ENCODE peak calls at places on chromosome 2, in ten cellular contexts. One of them, this sample, is unnamed.

GRCh38 chr2:80256396-80257167 is 48.0 kb downstream of the LRRTM1 start:
- DNase-seq in CD8-positive, alpha-beta T cell: no peak
- DNase-seq in effector CD4-positive, alpha-beta T cell: no peak
- DNase-seq in smooth muscle cell of the brain vasculature: no peak
- DNase-seq in A172: peak
- DNase-seq in HTR-8/SVneo: no peak
- DNase-seq in activated T-helper 1 cell treated with anti-CD3 and anti-CD28 coated beads, Interleukin-12 subunit alpha, Interleukin-12 subunit beta, Interleukin-2, Interleukin-4 antibody, amounts not matched to agents 30 ng/mL and 10 ng/mL and 1 ng/mL, durations not matched to agents 14 hours and 24 hours and 36 hours: no peak
- DNase-seq in HL-60: peak
- DNase-seq in KG1: no peak
- DNase-seq in foreskin fibroblast: peak
- DNase-seq in this sample: no peak

GRCh38 chr2:183035298-183035953 is 2.8 kb downstream of the NCKAP1 start:
- DNase-seq in HL-60: no peak
- DNase-seq in activated T-helper 1 cell treated with anti-CD3 and anti-CD28 coated beads, Interleukin-12 subunit alpha, Interleukin-12 subunit beta, Interleukin-2, Interleukin-4 antibody, amounts not matched to agents 30 ng/mL and 10 ng/mL and 1 ng/mL, durations not matched to agents 14 hours and 24 hours and 36 hours: no peak
- DNase-seq in effector CD4-positive, alpha-beta T cell: no peak
- DNase-seq in KG1: no peak
- DNase-seq in foreskin fibroblast: peak
- DNase-seq in smooth muscle cell of the brain vasculature: no peak
- DNase-seq in HTR-8/SVneo: no peak
- DNase-seq in CD8-positive, alpha-beta T cell: no peak
- DNase-seq in A172: peak
- DNase-seq in this sample: no peak

GRCh38 chr2:49490710-49491109 is 336.4 kb upstream of the FSHR start:
- DNase-seq in effector CD4-positive, alpha-beta T cell: no peak
- DNase-seq in foreskin fibroblast: no peak
- DNase-seq in HTR-8/SVneo: no peak
- DNase-seq in HL-60: peak
- DNase-seq in KG1: no peak
- DNase-seq in activated T-helper 1 cell treated with anti-CD3 and anti-CD28 coated beads, Interleukin-12 subunit alpha, Interleukin-12 subunit beta, Interleukin-2, Interleukin-4 antibody, amounts not matched to agents 30 ng/mL and 10 ng/mL and 1 ng/mL, durations not matched to agents 14 hours and 24 hours and 36 hours: no peak
- DNase-seq in A172: no peak
- DNase-seq in CD8-positive, alpha-beta T cell: no peak
- DNase-seq in smooth muscle cell of the brain vasculature: no peak
- DNase-seq in this sample: no peak

GRCh38 chr2:62787381-62787780 is 81.9 kb downstream of the EHBP1 start:
- DNase-seq in foreskin fibroblast: peak
- DNase-seq in HTR-8/SVneo: peak
- DNase-seq in A172: peak
- DNase-seq in HL-60: peak
- DNase-seq in smooth muscle cell of the brain vasculature: no peak
- DNase-seq in activated T-helper 1 cell treated with anti-CD3 and anti-CD28 coated beads, Interleukin-12 subunit alpha, Interleukin-12 subunit beta, Interleukin-2, Interleukin-4 antibody, amounts not matched to agents 30 ng/mL and 10 ng/mL and 1 ng/mL, durations not matched to agents 14 hours and 24 hours and 36 hours: no peak
- DNase-seq in KG1: no peak
- DNase-seq in CD8-positive, alpha-beta T cell: no peak
- DNase-seq in effector CD4-positive, alpha-beta T cell: no peak
- DNase-seq in this sample: no peak

GRCh38 chr2:230914886-230915285 is 10.2 kb downstream of the GPR55 start:
- DNase-seq in CD8-positive, alpha-beta T cell: no peak
- DNase-seq in activated T-helper 1 cell treated with anti-CD3 and anti-CD28 coated beads, Interleukin-12 subunit alpha, Interleukin-12 subunit beta, Interleukin-2, Interleukin-4 antibody, amounts not matched to agents 30 ng/mL and 10 ng/mL and 1 ng/mL, durations not matched to agents 14 hours and 24 hours and 36 hours: no peak
- DNase-seq in HL-60: no peak
- DNase-seq in KG1: no peak
- DNase-seq in effector CD4-positive, alpha-beta T cell: no peak
- DNase-seq in HTR-8/SVneo: no peak
- DNase-seq in A172: no peak
- DNase-seq in smooth muscle cell of the brain vasculature: no peak
- DNase-seq in foreskin fibroblast: no peak
- DNase-seq in this sample: no peak

GRCh38 chr2:156589381-156590079 is 153.4 kb downstream of the GPD2 start:
- DNase-seq in foreskin fibroblast: peak
- DNase-seq in CD8-positive, alpha-beta T cell: no peak
- DNase-seq in smooth muscle cell of the brain vasculature: peak
- DNase-seq in activated T-helper 1 cell treated with anti-CD3 and anti-CD28 coated beads, Interleukin-12 subunit alpha, Interleukin-12 subunit beta, Interleukin-2, Interleukin-4 antibody, amounts not matched to agents 30 ng/mL and 10 ng/mL and 1 ng/mL, durations not matched to agents 14 hours and 24 hours and 36 hours: no peak
- DNase-seq in KG1: peak
- DNase-seq in HL-60: peak
- DNase-seq in A172: peak
- DNase-seq in HTR-8/SVneo: peak
- DNase-seq in effector CD4-positive, alpha-beta T cell: no peak
- DNase-seq in this sample: peak

GRCh38 chr2:3603536-3604206 is 8.8 kb downstream of the COLEC11 start:
- DNase-seq in smooth muscle cell of the brain vasculature: no peak
- DNase-seq in effector CD4-positive, alpha-beta T cell: no peak
- DNase-seq in CD8-positive, alpha-beta T cell: peak
- DNase-seq in HTR-8/SVneo: no peak
- DNase-seq in foreskin fibroblast: no peak
- DNase-seq in KG1: no peak
- DNase-seq in A172: no peak
- DNase-seq in activated T-helper 1 cell treated with anti-CD3 and anti-CD28 coated beads, Interleukin-12 subunit alpha, Interleukin-12 subunit beta, Interleukin-2, Interleukin-4 antibody, amounts not matched to agents 30 ng/mL and 10 ng/mL and 1 ng/mL, durations not matched to agents 14 hours and 24 hours and 36 hours: no peak
- DNase-seq in HL-60: no peak
- DNase-seq in this sample: no peak

GRCh38 chr2:55743583-55743982 is 49.9 kb upstream of the PNPT1 start:
- DNase-seq in A172: peak
- DNase-seq in effector CD4-positive, alpha-beta T cell: no peak
- DNase-seq in KG1: no peak
- DNase-seq in CD8-positive, alpha-beta T cell: no peak
- DNase-seq in smooth muscle cell of the brain vasculature: no peak
- DNase-seq in foreskin fibroblast: peak
- DNase-seq in HTR-8/SVneo: peak
- DNase-seq in HL-60: no peak
- DNase-seq in activated T-helper 1 cell treated with anti-CD3 and anti-CD28 coated beads, Interleukin-12 subunit alpha, Interleukin-12 subunit beta, Interleukin-2, Interleukin-4 antibody, amounts not matched to agents 30 ng/mL and 10 ng/mL and 1 ng/mL, durations not matched to agents 14 hours and 24 hours and 36 hours: no peak
- DNase-seq in this sample: no peak

GRCh38 chr2:195515551-195515950 is 141.5 kb upstream of the SLC39A10 start:
- DNase-seq in HTR-8/SVneo: no peak
- DNase-seq in effector CD4-positive, alpha-beta T cell: no peak
- DNase-seq in HL-60: no peak
- DNase-seq in smooth muscle cell of the brain vasculature: no peak
- DNase-seq in activated T-helper 1 cell treated with anti-CD3 and anti-CD28 coated beads, Interleukin-12 subunit alpha, Interleukin-12 subunit beta, Interleukin-2, Interleukin-4 antibody, amounts not matched to agents 30 ng/mL and 10 ng/mL and 1 ng/mL, durations not matched to agents 14 hours and 24 hours and 36 hours: no peak
- DNase-seq in A172: no peak
- DNase-seq in KG1: no peak
- DNase-seq in foreskin fibroblast: no peak
- DNase-seq in CD8-positive, alpha-beta T cell: no peak
- DNase-seq in this sample: no peak

GRCh38 chr2:28174211-28174610 is 218.4 kb upstream of the FOSL2 start:
- DNase-seq in CD8-positive, alpha-beta T cell: no peak
- DNase-seq in A172: no peak
- DNase-seq in smooth muscle cell of the brain vasculature: no peak
- DNase-seq in foreskin fibroblast: no peak
- DNase-seq in HTR-8/SVneo: no peak
- DNase-seq in KG1: no peak
- DNase-seq in activated T-helper 1 cell treated with anti-CD3 and anti-CD28 coated beads, Interleukin-12 subunit alpha, Interleukin-12 subunit beta, Interleukin-2, Interleukin-4 antibody, amounts not matched to agents 30 ng/mL and 10 ng/mL and 1 ng/mL, durations not matched to agents 14 hours and 24 hours and 36 hours: no peak
- DNase-seq in HL-60: no peak
- DNase-seq in effector CD4-positive, alpha-beta T cell: no peak
- DNase-seq in this sample: no peak

GRCh38 chr2:60479226-60480088 is 74.0 kb downstream of the BCL11A start:
- DNase-seq in KG1: no peak
- DNase-seq in HTR-8/SVneo: no peak
- DNase-seq in CD8-positive, alpha-beta T cell: no peak
- DNase-seq in A172: no peak
- DNase-seq in effector CD4-positive, alpha-beta T cell: no peak
- DNase-seq in smooth muscle cell of the brain vasculature: no peak
- DNase-seq in activated T-helper 1 cell treated with anti-CD3 and anti-CD28 coated beads, Interleukin-12 subunit alpha, Interleukin-12 subunit beta, Interleukin-2, Interleukin-4 antibody, amounts not matched to agents 30 ng/mL and 10 ng/mL and 1 ng/mL, durations not matched to agents 14 hours and 24 hours and 36 hours: no peak
- DNase-seq in HL-60: no peak
- DNase-seq in foreskin fibroblast: no peak
- DNase-seq in this sample: no peak

GRCh38 chr2:201261471-201261870 is 1.1 kb downstream of the CASP8 start:
- DNase-seq in HTR-8/SVneo: no peak
- DNase-seq in A172: no peak
- DNase-seq in KG1: no peak
- DNase-seq in smooth muscle cell of the brain vasculature: no peak
- DNase-seq in foreskin fibroblast: no peak
- DNase-seq in effector CD4-positive, alpha-beta T cell: peak
- DNase-seq in HL-60: peak
- DNase-seq in activated T-helper 1 cell treated with anti-CD3 and anti-CD28 coated beads, Interleukin-12 subunit alpha, Interleukin-12 subunit beta, Interleukin-2, Interleukin-4 antibody, amounts not matched to agents 30 ng/mL and 10 ng/mL and 1 ng/mL, durations not matched to agents 14 hours and 24 hours and 36 hours: peak
- DNase-seq in CD8-positive, alpha-beta T cell: peak
- DNase-seq in this sample: peak

GRCh38 chr2:109398616-109399015 is 215.2 kb downstream of the SEPTIN10 start:
- DNase-seq in smooth muscle cell of the brain vasculature: no peak
- DNase-seq in CD8-positive, alpha-beta T cell: no peak
- DNase-seq in foreskin fibroblast: no peak
- DNase-seq in KG1: no peak
- DNase-seq in A172: no peak
- DNase-seq in effector CD4-positive, alpha-beta T cell: no peak
- DNase-seq in HL-60: no peak
- DNase-seq in activated T-helper 1 cell treated with anti-CD3 and anti-CD28 coated beads, Interleukin-12 subunit alpha, Interleukin-12 subunit beta, Interleukin-2, Interleukin-4 antibody, amounts not matched to agents 30 ng/mL and 10 ng/mL and 1 ng/mL, durations not matched to agents 14 hours and 24 hours and 36 hours: no peak
- DNase-seq in HTR-8/SVneo: no peak
- DNase-seq in this sample: no peak

GRCh38 chr2:200966770-200967169 is 3.3 kb upstream of the ORC2 start:
- DNase-seq in KG1: no peak
- DNase-seq in activated T-helper 1 cell treated with anti-CD3 and anti-CD28 coated beads, Interleukin-12 subunit alpha, Interleukin-12 subunit beta, Interleukin-2, Interleukin-4 antibody, amounts not matched to agents 30 ng/mL and 10 ng/mL and 1 ng/mL, durations not matched to agents 14 hours and 24 hours and 36 hours: no peak
- DNase-seq in effector CD4-positive, alpha-beta T cell: no peak
- DNase-seq in CD8-positive, alpha-beta T cell: no peak
- DNase-seq in A172: peak
- DNase-seq in smooth muscle cell of the brain vasculature: peak
- DNase-seq in HL-60: no peak
- DNase-seq in HTR-8/SVneo: peak
- DNase-seq in foreskin fibroblast: peak
- DNase-seq in this sample: no peak

GRCh38 chr2:170713280-170714155 is 1.6 kb upstream of the SP5 start:
- DNase-seq in HTR-8/SVneo: no peak
- DNase-seq in smooth muscle cell of the brain vasculature: no peak
- DNase-seq in effector CD4-positive, alpha-beta T cell: no peak
- DNase-seq in activated T-helper 1 cell treated with anti-CD3 and anti-CD28 coated beads, Interleukin-12 subunit alpha, Interleukin-12 subunit beta, Interleukin-2, Interleukin-4 antibody, amounts not matched to agents 30 ng/mL and 10 ng/mL and 1 ng/mL, durations not matched to agents 14 hours and 24 hours and 36 hours: no peak
- DNase-seq in KG1: no peak
- DNase-seq in A172: no peak
- DNase-seq in HL-60: no peak
- DNase-seq in CD8-positive, alpha-beta T cell: no peak
- DNase-seq in foreskin fibroblast: no peak
- DNase-seq in this sample: no peak

GRCh38 chr2:162070228-162070918 is 3.6 kb downstream of the DPP4 start:
- DNase-seq in HL-60: no peak
- DNase-seq in A172: no peak
- DNase-seq in CD8-positive, alpha-beta T cell: no peak
- DNase-seq in foreskin fibroblast: no peak
- DNase-seq in HTR-8/SVneo: no peak
- DNase-seq in smooth muscle cell of the brain vasculature: no peak
- DNase-seq in activated T-helper 1 cell treated with anti-CD3 and anti-CD28 coated beads, Interleukin-12 subunit alpha, Interleukin-12 subunit beta, Interleukin-2, Interleukin-4 antibody, amounts not matched to agents 30 ng/mL and 10 ng/mL and 1 ng/mL, durations not matched to agents 14 hours and 24 hours and 36 hours: no peak
- DNase-seq in KG1: no peak
- DNase-seq in effector CD4-positive, alpha-beta T cell: no peak
- DNase-seq in this sample: no peak

GRCh38 chr2:237614151-237614720 is 13.2 kb upstream of the LRRFIP1 start:
- DNase-seq in A172: peak
- DNase-seq in foreskin fibroblast: no peak
- DNase-seq in HTR-8/SVneo: no peak
- DNase-seq in HL-60: peak
- DNase-seq in effector CD4-positive, alpha-beta T cell: no peak
- DNase-seq in smooth muscle cell of the brain vasculature: no peak
- DNase-seq in KG1: no peak
- DNase-seq in CD8-positive, alpha-beta T cell: no peak
- DNase-seq in activated T-helper 1 cell treated with anti-CD3 and anti-CD28 coated beads, Interleukin-12 subunit alpha, Interleukin-12 subunit beta, Interleukin-2, Interleukin-4 antibody, amounts not matched to agents 30 ng/mL and 10 ng/mL and 1 ng/mL, durations not matched to agents 14 hours and 24 hours and 36 hours: no peak
- DNase-seq in this sample: no peak

GRCh38 chr2:40487592-40487991 is 35.7 kb upstream of the SLC8A1 start:
- DNase-seq in CD8-positive, alpha-beta T cell: no peak
- DNase-seq in smooth muscle cell of the brain vasculature: no peak
- DNase-seq in A172: no peak
- DNase-seq in activated T-helper 1 cell treated with anti-CD3 and anti-CD28 coated beads, Interleukin-12 subunit alpha, Interleukin-12 subunit beta, Interleukin-2, Interleukin-4 antibody, amounts not matched to agents 30 ng/mL and 10 ng/mL and 1 ng/mL, durations not matched to agents 14 hours and 24 hours and 36 hours: no peak
- DNase-seq in HL-60: peak
- DNase-seq in foreskin fibroblast: peak
- DNase-seq in KG1: no peak
- DNase-seq in effector CD4-positive, alpha-beta T cell: no peak
- DNase-seq in HTR-8/SVneo: no peak
- DNase-seq in this sample: no peak

GRCh38 chr2:62313433-62314227 is 117.7 kb downstream of the B3GNT2 start:
- DNase-seq in activated T-helper 1 cell treated with anti-CD3 and anti-CD28 coated beads, Interleukin-12 subunit alpha, Interleukin-12 subunit beta, Interleukin-2, Interleukin-4 antibody, amounts not matched to agents 30 ng/mL and 10 ng/mL and 1 ng/mL, durations not matched to agents 14 hours and 24 hours and 36 hours: no peak
- DNase-seq in effector CD4-positive, alpha-beta T cell: no peak
- DNase-seq in foreskin fibroblast: no peak
- DNase-seq in smooth muscle cell of the brain vasculature: no peak
- DNase-seq in HL-60: peak
- DNase-seq in CD8-positive, alpha-beta T cell: peak
- DNase-seq in HTR-8/SVneo: no peak
- DNase-seq in KG1: peak
- DNase-seq in A172: no peak
- DNase-seq in this sample: no peak

GRCh38 chr2:229050063-229050635 is 220.9 kb downstream of the PID1 start:
- DNase-seq in KG1: no peak
- DNase-seq in CD8-positive, alpha-beta T cell: no peak
- DNase-seq in HL-60: no peak
- DNase-seq in A172: no peak
- DNase-seq in activated T-helper 1 cell treated with anti-CD3 and anti-CD28 coated beads, Interleukin-12 subunit alpha, Interleukin-12 subunit beta, Interleukin-2, Interleukin-4 antibody, amounts not matched to agents 30 ng/mL and 10 ng/mL and 1 ng/mL, durations not matched to agents 14 hours and 24 hours and 36 hours: no peak
- DNase-seq in smooth muscle cell of the brain vasculature: no peak
- DNase-seq in effector CD4-positive, alpha-beta T cell: no peak
- DNase-seq in foreskin fibroblast: peak
- DNase-seq in HTR-8/SVneo: no peak
- DNase-seq in this sample: no peak

GRCh38 chr2:240296611-240297552 is 138.6 kb upstream of the GPC1 start:
- DNase-seq in foreskin fibroblast: no peak
- DNase-seq in HTR-8/SVneo: no peak
- DNase-seq in effector CD4-positive, alpha-beta T cell: no peak
- DNase-seq in CD8-positive, alpha-beta T cell: no peak
- DNase-seq in smooth muscle cell of the brain vasculature: no peak
- DNase-seq in KG1: no peak
- DNase-seq in activated T-helper 1 cell treated with anti-CD3 and anti-CD28 coated beads, Interleukin-12 subunit alpha, Interleukin-12 subunit beta, Interleukin-2, Interleukin-4 antibody, amounts not matched to agents 30 ng/mL and 10 ng/mL and 1 ng/mL, durations not matched to agents 14 hours and 24 hours and 36 hours: no peak
- DNase-seq in HL-60: no peak
- DNase-seq in A172: no peak
- DNase-seq in this sample: no peak

GRCh38 chr2:145022021-145022670 is 502.2 kb upstream of the ZEB2 start:
- DNase-seq in KG1: no peak
- DNase-seq in HTR-8/SVneo: no peak
- DNase-seq in foreskin fibroblast: no peak
- DNase-seq in smooth muscle cell of the brain vasculature: no peak
- DNase-seq in effector CD4-positive, alpha-beta T cell: no peak
- DNase-seq in CD8-positive, alpha-beta T cell: no peak
- DNase-seq in A172: no peak
- DNase-seq in HL-60: no peak
- DNase-seq in activated T-helper 1 cell treated with anti-CD3 and anti-CD28 coated beads, Interleukin-12 subunit alpha, Interleukin-12 subunit beta, Interleukin-2, Interleukin-4 antibody, amounts not matched to agents 30 ng/mL and 10 ng/mL and 1 ng/mL, durations not matched to agents 14 hours and 24 hours and 36 hours: no peak
- DNase-seq in this sample: no peak